ENCODE peak calls at places on chromosomes 4 and X, in four cellular contexts. A is pancreas; K is CD8-positive, alpha-beta T cell; C is substantia nigra. Q is an unnamed sample.

GRCh38 chr4:9703391-9703790 is 78.0 kb upstream of the DRD5 start:
- DNase-seq in A (no peak), K (peak), C (peak), Q (peak)

GRCh38 chrX:150085881-150086280 is 147.6 kb upstream of the EOLA2 start:
- DNase-seq in A (no peak), K (no peak), C (no peak), Q (no peak)

GRCh38 chr4:85459736-85460135 is 15.2 kb upstream of the ARHGAP24 start:
- DNase-seq in A (peak), K (no peak), C (no peak), Q (no peak)

GRCh38 chr4:112082954-112083586 is 62.2 kb upstream of the FAM241A start:
- DNase-seq in A (no peak), K (no peak), C (no peak), Q (no peak)

GRCh38 chr4:153218961-153219360 is 14.7 kb downstream of the TRIM2 start:
- DNase-seq in A (no peak), K (no peak), C (no peak), Q (no peak)

GRCh38 chrX:25144043-25144940 is 128.5 kb upstream of the ARX start:
- DNase-seq in A (peak), K (peak), C (peak), Q (peak)

GRCh38 chr4:184310171-184310567 is 92.5 kb upstream of the ENPP6 start:
- DNase-seq in A (no peak), K (peak), C (no peak), Q (peak)

GRCh38 chrX:65985922-65986588 is 53.8 kb downstream of the VSIG4 start:
- DNase-seq in A (peak), K (peak), C (no peak), Q (peak)

GRCh38 chr4:16544251-16544721 is 318.0 kb upstream of the TAPT1 start:
- DNase-seq in A (no peak), K (no peak), C (no peak), Q (no peak)

GRCh38 chr4:151992301-151992700 is 231.5 kb upstream of the GATB start:
- DNase-seq in A (no peak), K (no peak), C (no peak), Q (no peak)

GRCh38 chr4:74109894-74110605 is 11.1 kb upstream of the CXCL2 start:
- DNase-seq in A (no peak), K (no peak), C (no peak), Q (no peak)

GRCh38 chr4:114132830-114133229 is 153.4 kb upstream of the ARSJ start:
- DNase-seq in A (no peak), K (no peak), C (no peak), Q (no peak)

GRCh38 chr4:94995684-94996394 is 238.1 kb downstream of the BMPR1B start:
- DNase-seq in A (peak), K (no peak), C (peak), Q (no peak)

GRCh38 chrX:53196678-53197077 is 28.3 kb downstream of the KDM5C start:
- DNase-seq in A (no peak), K (no peak), C (no peak), Q (no peak)

GRCh38 chr4:125041372-125041930 is 273.3 kb upstream of the FAT4 start:
- DNase-seq in A (no peak), K (no peak), C (no peak), Q (no peak)
- H3K27ac ChIP-seq in A (no peak), K (no peak), C (no peak), Q (no peak)

GRCh38 chr4:1193206-1194027 is 21.0 kb upstream of the SPON2 start:
- DNase-seq in A (no peak), K (no peak), C (no peak), Q (no peak)
- H3K27ac ChIP-seq in A (peak), K (no peak), C (peak), Q (no peak)

GRCh38 chrX:71515039-71515398 is 17.9 kb upstream of the OGT start:
- DNase-seq in A (no peak), K (no peak), C (no peak), Q (no peak)
- H3K27ac ChIP-seq in A (no peak), K (no peak), C (no peak), Q (no peak)

DNA sequence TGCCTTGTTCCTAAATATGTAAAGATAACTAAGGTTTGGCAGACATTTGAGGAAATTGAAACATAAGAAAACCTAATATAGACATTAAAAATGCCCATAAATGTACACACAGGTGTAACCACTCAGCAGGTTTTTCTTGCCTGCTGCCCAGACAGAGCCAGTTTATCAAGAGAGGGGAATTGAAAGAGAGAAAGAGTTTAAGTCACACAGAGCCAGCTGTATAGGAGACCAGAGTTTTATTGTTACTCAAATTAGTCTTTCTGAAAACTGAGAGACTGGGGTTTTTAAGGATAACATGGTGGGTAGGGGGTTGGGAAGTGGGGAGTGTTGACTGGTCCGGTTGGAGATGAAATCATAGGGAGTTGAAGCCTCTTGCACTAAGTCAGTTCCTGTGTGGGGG is 119.0 kb downstream of the CFAP299 start:
- DNase-seq in A (no peak), K (no peak), C (no peak), Q (no peak)
- H3K27ac ChIP-seq in A (no peak), K (no peak), C (no peak), Q (no peak)

GRCh38 chr4:79604152-79604551 is 196.1 kb upstream of the GK2 start:
- DNase-seq in A (no peak), K (no peak), C (no peak), Q (no peak)
- H3K27ac ChIP-seq in A (no peak), K (no peak), C (no peak), Q (no peak)

GRCh38 chrX:104108955-104109354 is 3.4 kb upstream of the ZCCHC18 start:
- DNase-seq in A (no peak), K (no peak), C (no peak), Q (no peak)

GRCh38 chrX:104117753-104118152 is 5.4 kb downstream of the ZCCHC18 start:
- DNase-seq in A (no peak), K (no peak), C (no peak), Q (no peak)

GRCh38 chrX:104113237-104113965 is 1.1 kb downstream of the ZCCHC18 start:
- DNase-seq in A (peak), K (peak), C (peak), Q (peak)

DNA sequence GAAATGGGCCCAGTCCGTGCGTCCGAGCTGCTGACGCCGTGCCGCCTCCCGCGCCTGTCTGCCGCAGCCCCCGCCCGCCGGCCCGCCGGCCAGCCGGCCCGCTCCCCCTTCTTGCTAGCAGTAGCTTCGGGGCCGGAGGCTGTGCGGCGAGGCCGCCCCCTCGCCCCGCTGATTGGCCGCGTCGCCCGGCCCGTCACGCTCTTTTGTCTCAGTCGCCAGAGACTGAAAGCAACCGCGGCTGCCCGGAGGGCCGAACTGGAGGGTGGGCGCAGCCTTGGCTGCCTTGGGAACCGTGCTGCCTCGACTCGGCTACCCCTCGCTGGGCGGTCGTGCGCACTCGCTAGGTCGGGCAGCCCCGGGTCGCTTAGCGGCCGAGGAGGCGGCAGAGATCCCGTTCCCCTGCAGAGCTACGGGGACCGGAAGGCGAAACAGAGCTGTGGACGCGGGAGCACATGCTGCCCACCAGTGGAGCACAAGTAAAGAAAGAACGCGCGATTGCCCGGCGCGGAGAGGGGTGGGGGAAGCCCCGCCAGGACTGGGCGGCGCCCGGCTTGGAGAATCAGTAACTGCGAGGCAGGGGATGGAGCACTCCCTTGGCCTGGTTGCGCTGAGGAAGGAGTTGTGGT is at the start of gene ZCCHC18:
- DNase-seq in A (no peak), K (peak), C (peak), Q (peak)
- H3K27ac ChIP-seq in A (no peak), K (peak), C (no peak), Q (peak)

GRCh38 chr4:40544216-40544615 is 85.4 kb downstream of the RBM47 start:
- DNase-seq in A (no peak), K (no peak), C (no peak), Q (no peak)

GRCh38 chr4:40548256-40548655 is 81.4 kb downstream of the RBM47 start:
- DNase-seq in A (no peak), K (no peak), C (no peak), Q (no peak)

GRCh38 chr4:40546506-40546905 is 83.2 kb downstream of the RBM47 start:
- DNase-seq in A (peak), K (no peak), C (no peak), Q (no peak)

GRCh38 chr4:40547446-40548132 is 82.1 kb downstream of the RBM47 start:
- DNase-seq in A (no peak), K (no peak), C (no peak), Q (no peak)

DNA sequence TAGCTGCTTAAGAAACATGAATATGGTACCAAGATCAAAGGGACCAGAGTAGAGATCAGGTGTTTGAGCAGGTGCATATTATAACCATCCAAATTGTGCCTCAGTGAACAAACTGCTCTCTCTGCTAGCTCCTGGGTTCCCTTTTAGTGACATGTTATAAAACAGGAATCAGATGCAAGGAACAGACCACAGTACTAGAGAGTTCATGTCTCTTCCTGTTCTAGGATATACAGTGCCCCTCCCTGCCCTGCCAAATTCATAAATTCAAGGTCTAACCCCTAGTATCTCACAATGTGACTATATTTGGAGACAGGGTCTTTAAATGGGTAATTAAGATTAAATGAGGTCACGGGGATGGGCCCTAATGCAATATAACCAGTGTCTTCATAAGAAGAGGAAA is 82.7 kb downstream of the RBM47 start:
- DNase-seq in A (no peak), K (no peak), C (no peak), Q (no peak)
- H3K27ac ChIP-seq in A (no peak), K (no peak), C (no peak), Q (no peak)